ENCODE peak calls at places on chromosomes 7 and 10, in four cellular contexts. U is aorta, S is A549, P is heart right ventricle. I is an unnamed sample.

GRCh38 chr7:128264477-128264876 is 23.4 kb downstream of the LEP start:
- DNase-seq in U (no peak), P (no peak), S (no peak), I (no peak)

GRCh38 chr7:151452141-151452571 is 12.2 kb upstream of the CRYGN start:
- DNase-seq in P (no peak), S (no peak), U (no peak), I (peak)

GRCh38 chr10:119375574-119376265 is 166.8 kb downstream of the RGS10 start:
- DNase-seq in P (no peak), U (peak), S (no peak), I (no peak)

GRCh38 chr7:108630002-108630401 is 60.3 kb downstream of the DNAJB9 start:
- DNase-seq in P (peak), S (no peak), U (no peak), I (no peak)

GRCh38 chr7:35648367-35648766 is 46.6 kb downstream of the HERPUD2 start:
- DNase-seq in P (no peak), U (no peak), S (no peak), I (peak)

GRCh38 chr10:80477-81105 is 31.5 kb upstream of the TUBB8 start:
- DNase-seq in U (no peak), S (no peak), P (no peak), I (no peak)

GRCh38 chr10:6141296-6142151 is 52.7 kb downstream of the RBM17 start:
- DNase-seq in U (peak), P (no peak), S (peak), I (no peak)

GRCh38 chr7:35757574-35757973 is 43.3 kb upstream of the SEPTIN7 start:
- DNase-seq in U (no peak), S (no peak), P (no peak), I (peak)

GRCh38 chr10:23368816-23369640 is 24.4 kb upstream of the C10orf67 start:
- DNase-seq in S (no peak), U (no peak), P (no peak), I (no peak)

GRCh38 chr10:118991326-118991725 is 38.2 kb upstream of the NANOS1 start:
- DNase-seq in U (no peak), S (no peak), P (no peak), I (no peak)

GRCh38 chr10:114312585-114312984 is 73.5 kb downstream of the VWA2 start:
- DNase-seq in S (no peak), U (no peak), P (no peak), I (no peak)

GRCh38 chr7:158246272-158246959 is 341.2 kb downstream of the PTPRN2 start:
- DNase-seq in P (no peak), U (no peak), S (no peak), I (no peak)

GRCh38 chr10:129963831-129964501 is at the start of gene EBF3:
- DNase-seq in P (peak), S (no peak), U (peak), I (no peak)

GRCh38 chr10:130914377-130914776 is 397.1 kb downstream of the TCERG1L start:
- DNase-seq in S (no peak), U (no peak), P (no peak), I (no peak)

GRCh38 chr10:102268333-102268999 is 23.1 kb downstream of the GBF1 start:
- DNase-seq in U (no peak), P (no peak), S (no peak), I (no peak)

I was measured in right lobe of liver.